ENCODE peak calls at places on chromosomes 5 and 9, in ten cellular contexts. G is upper lobe of right lung, X is nephron progenitor cell, I is neural crest cell, L is B cell, E is RWPE1, J is stomach, W is GM20000, V is GM10248, M is tibial artery. C is an unnamed sample.
A peak's percentile ranks its signal among the peaks of the same experiment; 100 is the strongest.

GRCh38 chr9:75090579-75090978 is 2.3 kb downstream of the OSTF1 start:
- DNase-seq in E (no peak), J (no peak), I (no peak), X (no peak), V (no peak), M (no peak), G (no peak), W (no peak), L (no peak), C (no peak)

GRCh38 chr5:91378683-91379601 is 4.2 kb downstream of the ARRDC3 start:
- DNase-seq in G (no peak), V (no peak), L (no peak), M (no peak), X (no peak), J (no peak), W (no peak), I (no peak), E (no peak), C (no peak)

GRCh38 chr9:18268381-18268780 is 205.6 kb upstream of the ADAMTSL1 start:
- DNase-seq in J (no peak), G (no peak), W (no peak), V (no peak), I (no peak), L (no peak), E (peak; percentile 24), M (no peak), X (no peak), C (no peak)

GRCh38 chr9:70561805-70562395 is 147.4 kb upstream of the KLF9 start:
- DNase-seq in I (no peak), E (no peak), J (no peak), M (no peak), W (no peak), L (no peak), V (no peak), X (no peak), G (no peak), C (no peak)

GRCh38 chr5:123351315-123351714 is 71.9 kb downstream of the CEP120 start:
- DNase-seq in J (no peak), L (no peak), I (no peak), X (no peak), W (no peak), M (no peak), V (no peak), G (no peak), E (no peak), C (no peak)

GRCh38 chr5:223791-224190 is 5.7 kb downstream of the SDHA start:
- DNase-seq in M (no peak), V (no peak), W (no peak), L (no peak), J (no peak), X (no peak), I (no peak), G (no peak), E (no peak), C (no peak)

GRCh38 chr5:28369418-28369817 is 1331.0 kb upstream of the CDH9 start:
- DNase-seq in X (no peak), E (no peak), G (no peak), L (no peak), J (no peak), I (no peak), M (no peak), W (no peak), V (no peak), C (no peak)

GRCh38 chr5:33299621-33300208 is 141.1 kb upstream of the TARS1 start:
- DNase-seq in W (peak; percentile 30), V (peak; percentile 3), J (no peak), E (peak; percentile 36), M (no peak), L (no peak), G (no peak), I (no peak), X (no peak), C (no peak)

GRCh38 chr5:118430076-118430475 is 558.3 kb downstream of the DTWD2 start:
- DNase-seq in G (no peak), J (no peak), E (no peak), W (no peak), V (no peak), I (no peak), M (no peak), L (no peak), X (no peak), C (no peak)

GRCh38 chr5:73856972-73857371 is 231.0 kb downstream of the ARHGEF28 start:
- DNase-seq in M (no peak), J (no peak), L (no peak), G (no peak), V (no peak), X (no peak), E (no peak), I (no peak), W (no peak), C (no peak)

GRCh38 chr5:180860273-180860886 is 696 bp downstream of the ZFP62 start:
- DNase-seq in W (peak; percentile 83), J (no peak), M (no peak), L (peak; percentile 69), X (no peak), I (no peak), V (peak; percentile 76), G (no peak), E (peak; percentile 64), C (peak; percentile 22)

GRCh38 chr9:117104972-117105495 is 309.8 kb downstream of the ASTN2 start:
- DNase-seq in I (no peak), G (no peak), J (no peak), M (no peak), L (no peak), E (no peak), X (no peak), V (no peak), W (no peak), C (no peak)

GRCh38 chr9:104694218-104694617 is at the start of gene OR13D1:
- DNase-seq in X (no peak), J (no peak), G (no peak), W (no peak), M (no peak), V (no peak), I (no peak), L (no peak), E (no peak), C (no peak)

GRCh38 chr9:135036861-135037465 is 50.5 kb upstream of the OLFM1 start:
- DNase-seq in E (no peak), G (peak; percentile 48), X (no peak), M (peak; percentile 38), L (no peak), W (no peak), I (no peak), J (peak; percentile 17), V (no peak), C (no peak)

GRCh38 chr5:89147026-89147425 is 264.0 kb upstream of the MEF2C start:
- DNase-seq in V (no peak), J (no peak), G (no peak), E (no peak), W (no peak), X (no peak), L (no peak), M (no peak), I (no peak), C (no peak)

GRCh38 chr9:102479191-102479590 is 515.9 kb upstream of the CYLC2 start:
- DNase-seq in J (no peak), M (no peak), I (no peak), E (no peak), X (no peak), L (no peak), W (no peak), G (no peak), V (no peak), C (no peak)

GRCh38 chr5:123455095-123455494 is 31.9 kb upstream of the CEP120 start:
- DNase-seq in X (no peak), M (no peak), V (no peak), E (no peak), J (no peak), L (no peak), I (no peak), G (no peak), W (no peak), C (no peak)

GRCh38 chr5:43973908-43974307 is 370.9 kb downstream of the NNT start:
- DNase-seq in M (no peak), W (no peak), G (no peak), X (no peak), I (no peak), L (no peak), E (no peak), J (no peak), V (no peak), C (no peak)

GRCh38 chr9:22111176-22111870 is 102.2 kb upstream of the CDKN2B start:
- DNase-seq in J (no peak), X (no peak), M (no peak), L (no peak), E (no peak), V (no peak), G (no peak), W (no peak), I (no peak), C (no peak)

GRCh38 chr5:127369772-127370171 is 79.2 kb downstream of the MEGF10 start:
- DNase-seq in E (no peak), M (no peak), J (no peak), W (no peak), G (no peak), V (no peak), I (no peak), X (no peak), L (no peak), C (no peak)
- TF ChIP-seq CTCF in E (no peak), M (no peak), J (no peak), W (no peak), G (no peak), V (no peak), I (no peak), X (no peak), L (no peak), C (no peak)

DNA sequence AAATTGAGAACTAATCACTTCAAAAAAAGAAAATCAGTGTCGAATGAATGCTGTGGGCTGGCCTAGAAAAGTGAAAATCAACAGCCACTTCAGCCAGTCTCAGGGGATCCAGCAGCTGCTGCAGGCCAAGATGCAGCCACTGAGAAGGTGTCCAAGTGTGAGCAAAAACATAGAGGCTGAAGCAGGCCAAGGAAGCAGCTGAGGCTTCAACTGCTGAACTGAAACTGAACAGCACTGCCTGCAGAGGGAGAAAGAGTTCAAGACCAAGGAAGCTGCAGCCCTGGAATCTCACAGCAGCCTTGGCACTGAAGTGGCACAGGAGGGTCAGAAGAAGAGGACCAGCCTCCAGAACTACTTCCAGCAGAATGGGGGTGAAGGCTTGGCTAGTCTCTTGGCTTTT is 15.8 kb upstream of the SLC36A3 start:
- DNase-seq in J (no peak), I (no peak), G (no peak), X (peak; percentile 10), W (peak; percentile 49), E (no peak), M (no peak), V (peak; percentile 29), L (no peak), C (no peak)
- TF ChIP-seq CTCF in J (no peak), I (peak; percentile 29), G (no peak), X (peak; percentile 17), W (peak; percentile 37), E (no peak), M (no peak), V (peak; percentile 48), L (no peak), C (no peak)

GRCh38 chr5:114898602-114899001 is 271.1 kb downstream of the TRIM36 start:
- DNase-seq in M (no peak), X (no peak), L (no peak), I (no peak), V (no peak), G (no peak), E (no peak), W (no peak), J (no peak), C (no peak)
- TF ChIP-seq CTCF in M (no peak), X (no peak), L (no peak), I (no peak), V (no peak), G (no peak), E (no peak), W (no peak), J (no peak), C (no peak)

GRCh38 chr5:16160706-16161105 is 18.9 kb downstream of the MARCHF11 start:
- DNase-seq in V (peak; percentile 26), G (no peak), I (peak; percentile 18), X (peak; percentile 33), E (peak; percentile 36), M (no peak), W (peak; percentile 51), L (no peak), J (no peak), C (no peak)
- TF ChIP-seq CTCF in V (peak; percentile 74), G (peak; percentile 71), I (peak; percentile 86), X (peak; percentile 74), E (peak; percentile 78), M (no peak), W (peak; percentile 55), L (no peak), J (no peak), C (no peak)

C was measured in natural killer cell.